ENCODE peak calls at places on chromosomes 11 and 22, in ten cellular contexts. I is NCI-H1105; S is NCI-H1048; R is left ventricle myocardium inferior; E is activated gamma-delta T cell treated with Interleukin-2 at 50 U/mL for 16 hours; G is transverse colon; L is HS-5; K is cardiac fibroblast; Q is activated naive CD8-positive, alpha-beta T cell treated with anti-CD3 and anti-CD28 coated beads for 36 hours; O is GM13976. Y is an unnamed sample.

GRCh38 chr22:30425616-30426394 is at the start of gene MTFP1:
- DNase-seq in I (no peak), S (peak; percentile 29), R (peak; percentile 53), E (peak; percentile 30), G (peak; percentile 72), L (no peak), K (peak; percentile 68), Q (peak; percentile 55), O (peak; percentile 72), Y (peak; percentile 49)

GRCh38 chr11:79982185-79982584 is 541.4 kb upstream of the TENM4 start:
- DNase-seq in I (no peak), S (no peak), R (no peak), E (no peak), G (no peak), L (no peak), K (no peak), Q (no peak), O (no peak), Y (no peak)

GRCh38 chr11:78094250-78094649 is 14.6 kb upstream of the NDUFC2 start:
- DNase-seq in I (no peak), S (no peak), R (no peak), E (no peak), G (no peak), L (no peak), K (no peak), Q (peak; percentile 9), O (peak; percentile 40), Y (peak; percentile 54)

GRCh38 chr22:36136475-36136874 is 24.1 kb downstream of the APOL3 start:
- DNase-seq in I (no peak), S (no peak), R (no peak), E (no peak), G (no peak), L (no peak), K (peak; percentile 51), Q (no peak), O (no peak), Y (no peak)

GRCh38 chr11:66685276-66686099 is 7.8 kb upstream of the RBM4B start:
- DNase-seq in I (peak; percentile 37), S (no peak), R (no peak), E (no peak), G (no peak), L (no peak), K (no peak), Q (no peak), O (no peak), Y (no peak)

GRCh38 chr22:35970601-35971417 is 57.8 kb downstream of the RBFOX2 start:
- DNase-seq in I (no peak), S (no peak), R (no peak), E (no peak), G (no peak), L (no peak), K (no peak), Q (no peak), O (no peak), Y (no peak)

GRCh38 chr11:11313426-11313825 is 39.6 kb downstream of the CSNK2A3 start:
- DNase-seq in I (no peak), S (no peak), R (no peak), E (no peak), G (no peak), L (peak; percentile 19), K (peak; percentile 57), Q (no peak), O (no peak), Y (no peak)

GRCh38 chr11:47724041-47724729 is 9.0 kb upstream of the AGBL2 start:
- DNase-seq in I (no peak), S (no peak), R (no peak), E (no peak), G (peak; percentile 66), L (no peak), K (peak; percentile 86), Q (no peak), O (no peak), Y (no peak)

GRCh38 chr22:24338701-24339451 is 68.2 kb downstream of the SPECC1L start:
- DNase-seq in I (no peak), S (no peak), R (no peak), E (no peak), G (no peak), L (no peak), K (peak; percentile 43), Q (no peak), O (no peak), Y (no peak)

Y was measured in activated T-cell treated with anti-CD3 and anti-CD28 coated beads, Interleukin-2, amount 50 U/mL, for 72 hours.